ENCODE peak calls at places on chromosome 19, in eight cellular contexts. R is ovary, B is GM12865, X is breast epithelium, L is H1, P is kidney, G is OCI-LY7, U is Panc1. J is an unnamed sample.

GRCh38 chr19:12783226-12783848 is 7.9 kb upstream of the JUNB start:
- DNase-seq in R (no peak), P (no peak), B (peak), L (no peak), X (no peak), G (no peak), U (no peak), J (no peak)

GRCh38 chr19:55099557-55100506 is 17.6 kb downstream of the PPP1R12C start:
- DNase-seq in P (no peak), X (no peak), G (no peak), R (no peak), U (no peak), B (no peak), L (peak), J (no peak)

GRCh38 chr19:27746691-27747380 is 1466.1 kb downstream of the UQCRFS1 start:
- DNase-seq in P (peak), X (peak), G (no peak), B (peak), U (no peak), L (peak), R (peak), J (no peak)

GRCh38 chr19:13057744-13058143 is 44.9 kb downstream of the LYL1 start:
- DNase-seq in R (no peak), X (no peak), L (no peak), G (no peak), U (no peak), P (no peak), B (no peak), J (no peak)

GRCh38 chr19:1112254-1113208 is 8.7 kb downstream of the GPX4 start:
- DNase-seq in U (no peak), L (no peak), B (no peak), P (no peak), R (peak), G (no peak), X (peak), J (no peak)

GRCh38 chr19:15427991-15428471 is 9.2 kb upstream of the AKAP8L start:
- DNase-seq in X (no peak), R (no peak), L (no peak), U (no peak), P (no peak), B (no peak), G (no peak), J (no peak)

GRCh38 chr19:900302-901111 is 7.2 kb downstream of the RNU6-9 start:
- DNase-seq in G (peak), L (peak), P (no peak), R (no peak), X (no peak), U (no peak), B (no peak), J (no peak)

GRCh38 chr19:2231621-2232221 is 4.4 kb downstream of the PLEKHJ1 start:
- DNase-seq in L (no peak), G (peak), B (peak), P (no peak), U (no peak), R (no peak), X (no peak), J (no peak)

GRCh38 chr19:29967623-29968022 is 25.6 kb downstream of the URI1 start:
- DNase-seq in G (no peak), X (no peak), P (no peak), U (no peak), L (no peak), B (no peak), R (no peak), J (no peak)

GRCh38 chr19:56900573-56901097 is 60.1 kb upstream of the PEG3 start:
- DNase-seq in X (no peak), G (no peak), U (no peak), L (no peak), B (no peak), P (no peak), R (no peak), J (no peak)

GRCh38 chr19:31511696-31512095 is 162.5 kb upstream of the TSHZ3 start:
- DNase-seq in B (no peak), P (no peak), X (no peak), L (peak), U (no peak), R (no peak), G (no peak), J (no peak)

GRCh38 chr19:17333611-17334413 is 843 bp downstream of the ANO8 start:
- DNase-seq in U (no peak), P (no peak), G (peak), B (peak), X (no peak), R (no peak), L (peak), J (no peak)

GRCh38 chr19:7292950-7293794 is 1.0 kb downstream of the INSR start:
- DNase-seq in P (peak), U (no peak), L (peak), G (peak), R (peak), B (peak), X (peak), J (no peak)

GRCh38 chr19:46714523-46715106 is 2.3 kb downstream of the PRKD2 start:
- DNase-seq in U (no peak), B (peak), R (peak), L (peak), G (peak), X (no peak), P (no peak), J (no peak)

GRCh38 chr19:46717034-46717715 is at the start of gene PRKD2:
- DNase-seq in G (peak), P (peak), U (no peak), X (peak), R (peak), L (peak), B (peak), J (no peak)

GRCh38 chr19:46716672-46717033 is 261 bp downstream of the PRKD2 start:
- DNase-seq in R (no peak), L (no peak), G (no peak), P (no peak), B (no peak), X (no peak), U (no peak), J (no peak)

GRCh38 chr19:46715620-46716012 is 1.3 kb downstream of the PRKD2 start:
- DNase-seq in G (peak), X (no peak), R (peak), B (no peak), U (no peak), P (no peak), L (no peak), J (no peak)

GRCh38 chr19:46716013-46716671 is 772 bp downstream of the PRKD2 start:
- DNase-seq in G (peak), X (no peak), U (no peak), B (no peak), L (peak), P (peak), R (no peak), J (no peak)
- TF ChIP-seq CTCF in G (peak), X (no peak), U (no peak), B (no peak), L (peak), P (no peak), R (no peak), J (peak)

GRCh38 chr19:4455742-4456565 is 1.6 kb downstream of the UBXN6 start:
- DNase-seq in B (no peak), U (no peak), P (peak), G (no peak), X (no peak), R (peak), L (no peak), J (peak)
- H3K4me3 ChIP-seq in B (peak), U (peak), P (peak), G (peak), X (peak), R (peak), L (no peak), J (peak)

DNA sequence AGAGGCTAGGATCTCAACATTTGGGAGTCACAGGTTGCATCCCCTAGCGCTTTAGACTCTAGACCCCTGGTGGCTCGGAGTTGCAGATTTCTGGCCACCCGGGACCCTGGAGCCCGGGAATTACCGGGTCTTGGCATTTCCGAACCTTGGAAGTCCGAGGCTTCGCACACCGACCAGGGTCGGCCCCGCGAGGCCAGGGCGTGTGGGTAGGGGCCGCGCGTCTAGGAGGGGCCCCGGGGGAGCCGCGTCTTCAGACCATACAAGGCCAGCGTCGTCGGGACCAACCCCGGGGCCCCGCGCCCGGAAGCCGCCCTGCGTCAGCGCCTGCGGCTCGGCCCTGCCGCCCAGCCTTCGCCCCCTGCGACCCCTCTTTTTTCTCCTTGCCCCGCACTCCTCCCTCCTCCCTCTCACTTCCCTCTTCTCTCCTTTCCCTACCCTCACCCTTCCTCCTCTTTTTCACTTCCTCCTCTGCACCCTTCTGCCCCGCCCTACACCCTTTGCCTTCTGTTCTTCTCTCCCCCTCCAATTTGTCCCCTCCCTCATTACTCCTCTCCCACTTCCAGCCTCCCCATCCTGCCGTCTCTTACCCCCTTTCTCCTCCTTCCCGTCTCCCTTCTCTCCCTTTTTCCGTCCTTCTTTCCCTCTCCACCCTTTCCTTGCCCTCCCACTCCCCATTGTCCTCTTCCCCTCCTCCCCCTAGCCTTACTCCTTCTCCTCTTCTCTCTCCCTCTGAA is 2.4 kb upstream of the PLEKHG2 start:
- DNase-seq in L (peak), R (peak), G (peak), P (peak), X (peak), U (no peak), B (peak), J (no peak)
- TF ChIP-seq CTCF in L (no peak), R (peak), G (no peak), P (peak), X (peak), U (no peak), B (no peak), J (no peak)

DNA sequence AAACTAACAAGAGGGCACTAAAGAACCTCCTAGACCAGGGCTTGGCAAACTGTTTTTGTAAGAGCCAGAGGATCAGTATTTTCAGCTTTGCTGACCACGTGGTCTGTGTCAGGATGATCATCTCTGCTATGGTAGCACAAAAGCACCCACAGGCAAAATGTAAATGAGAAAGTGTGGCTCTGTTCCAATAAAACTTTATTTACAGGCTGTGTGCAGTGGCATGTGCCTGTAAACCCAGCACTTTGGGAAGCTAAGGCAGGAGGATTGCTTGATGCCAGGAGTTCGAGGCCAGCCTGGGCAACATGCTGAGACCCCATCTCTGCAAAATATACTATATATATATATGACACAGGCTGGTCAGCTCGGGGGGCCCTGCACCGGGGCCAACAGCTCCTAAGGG is 31.2 kb downstream of the DNMT1 start:
- DNase-seq in G (no peak), U (no peak), R (no peak), P (no peak), L (no peak), B (no peak), X (no peak), J (no peak)
- H3K4me3 ChIP-seq in G (no peak), U (no peak), R (no peak), P (no peak), L (no peak), B (no peak), X (no peak), J (no peak)

DNA sequence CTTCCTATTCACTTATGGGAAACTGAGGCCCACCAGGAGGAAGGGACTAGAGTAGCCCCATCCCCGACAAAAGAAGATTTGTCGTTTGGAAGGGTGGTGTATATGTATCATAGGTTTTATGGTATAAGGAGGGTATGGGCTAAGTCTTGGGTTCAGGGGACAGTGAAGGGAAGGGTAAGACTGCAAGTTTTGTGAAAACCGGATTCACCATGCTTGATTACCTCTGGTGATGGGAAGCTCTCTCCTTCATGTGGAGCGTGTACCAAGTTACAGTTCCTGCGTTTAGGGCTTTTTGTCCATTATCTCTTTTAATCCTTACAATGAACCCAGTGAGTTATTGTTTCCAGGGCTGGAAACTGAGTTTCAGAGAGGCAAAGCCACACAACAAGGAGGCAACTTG is 3.8 kb downstream of the VASP start:
- DNase-seq in X (no peak), B (no peak), R (no peak), L (no peak), P (no peak), U (no peak), G (no peak), J (no peak)
- TF ChIP-seq CTCF in X (no peak), B (no peak), R (no peak), L (no peak), P (no peak), U (no peak), G (no peak), J (no peak)

DNA sequence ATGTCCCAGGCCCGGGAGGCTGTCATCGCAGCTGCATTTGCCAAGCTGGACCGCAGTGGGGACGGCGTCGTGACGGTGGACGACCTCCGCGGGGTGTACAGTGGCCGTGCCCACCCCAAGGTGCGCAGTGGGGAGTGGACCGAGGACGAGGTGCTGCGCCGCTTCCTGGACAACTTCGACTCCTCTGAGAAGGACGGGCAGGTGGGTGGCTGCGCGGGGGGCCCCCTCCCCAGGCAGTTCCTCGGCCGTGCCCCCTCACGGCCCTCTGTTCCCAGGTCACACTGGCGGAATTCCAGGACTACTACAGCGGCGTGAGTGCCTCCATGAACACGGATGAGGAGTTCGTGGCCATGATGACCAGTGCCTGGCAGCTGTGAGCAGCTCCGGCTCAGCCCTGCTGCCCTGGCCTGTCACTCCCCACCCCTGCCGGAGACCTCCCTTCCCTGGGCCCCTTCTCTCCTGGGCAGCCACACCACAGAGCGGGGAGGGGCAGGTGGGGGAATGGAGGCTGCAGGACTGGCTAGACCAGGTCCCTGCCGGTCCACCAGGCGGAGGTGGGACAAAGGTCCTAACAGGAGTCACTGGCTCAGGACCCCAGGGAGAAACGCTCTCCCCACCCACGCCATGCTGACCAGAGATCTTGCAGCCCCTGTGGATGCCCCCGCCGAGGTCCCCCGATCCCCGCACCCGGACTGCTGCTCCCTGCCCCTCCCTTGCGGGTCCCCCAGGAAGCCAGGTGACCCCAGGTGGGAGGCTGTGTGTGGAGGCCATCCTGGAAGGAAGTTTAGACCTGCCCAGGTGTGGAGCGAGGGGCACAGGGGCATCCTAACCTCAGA is 1.1 kb downstream of the CAPS start:
- DNase-seq in P (peak), X (no peak), R (no peak), U (no peak), B (no peak), L (no peak), G (no peak), J (no peak)
- H3K4me3 ChIP-seq in P (no peak), X (peak), R (no peak), U (no peak), B (no peak), L (no peak), G (no peak), J (no peak)